ENCODE peak calls at places on chromosomes 7 and 10, in eight cellular contexts. One of them, this sample, is unnamed.

GRCh38 chr7:113199841-113200240 is 81.5 kb upstream of the SMIM30 start:
- DNase-seq in stimulated activated CD8-positive, alpha-beta memory T cell treated with anti-CD3 and anti-CD28 coated beads, Interleukin-2, amount 100 ng/mL, for 48 hours: no peak
- DNase-seq in stimulated activated CD4-positive, alpha-beta T cell treated with anti-CD3 and anti-CD28 coated beads, Interleukin-12 subunit alpha, Interleukin-12 subunit beta, amount 100 ng/mL, for 48 hours: no peak
- DNase-seq in aorta: no peak
- DNase-seq in effector CD8-positive, alpha-beta T cell: no peak
- DNase-seq in lower lobe of right lung: no peak
- DNase-seq in DMS53: no peak
- DNase-seq in effector memory CD8-positive, alpha-beta T cell: no peak
- DNase-seq in this sample: no peak

GRCh38 chr7:65812281-65812680 is 60.6 kb upstream of the VKORC1L1 start:
- DNase-seq in aorta: no peak
- DNase-seq in DMS53: no peak
- DNase-seq in lower lobe of right lung: no peak
- DNase-seq in stimulated activated CD4-positive, alpha-beta T cell treated with anti-CD3 and anti-CD28 coated beads, Interleukin-12 subunit alpha, Interleukin-12 subunit beta, amount 100 ng/mL, for 48 hours: no peak
- DNase-seq in effector CD8-positive, alpha-beta T cell: no peak
- DNase-seq in stimulated activated CD8-positive, alpha-beta memory T cell treated with anti-CD3 and anti-CD28 coated beads, Interleukin-2, amount 100 ng/mL, for 48 hours: no peak
- DNase-seq in effector memory CD8-positive, alpha-beta T cell: no peak
- DNase-seq in this sample: no peak

GRCh38 chr7:92634924-92635519 is 44.8 kb upstream of the FAM133B start:
- DNase-seq in effector memory CD8-positive, alpha-beta T cell: no peak
- DNase-seq in lower lobe of right lung: no peak
- DNase-seq in effector CD8-positive, alpha-beta T cell: no peak
- DNase-seq in stimulated activated CD8-positive, alpha-beta memory T cell treated with anti-CD3 and anti-CD28 coated beads, Interleukin-2, amount 100 ng/mL, for 48 hours: no peak
- DNase-seq in DMS53: peak; percentile 88
- DNase-seq in aorta: no peak
- DNase-seq in stimulated activated CD4-positive, alpha-beta T cell treated with anti-CD3 and anti-CD28 coated beads, Interleukin-12 subunit alpha, Interleukin-12 subunit beta, amount 100 ng/mL, for 48 hours: no peak
- DNase-seq in this sample: peak; percentile 48

GRCh38 chr10:78974409-78975317 is 94.1 kb upstream of the ZMIZ1 start:
- DNase-seq in effector CD8-positive, alpha-beta T cell: no peak
- DNase-seq in stimulated activated CD8-positive, alpha-beta memory T cell treated with anti-CD3 and anti-CD28 coated beads, Interleukin-2, amount 100 ng/mL, for 48 hours: peak; percentile 49
- DNase-seq in lower lobe of right lung: peak; percentile 70
- DNase-seq in stimulated activated CD4-positive, alpha-beta T cell treated with anti-CD3 and anti-CD28 coated beads, Interleukin-12 subunit alpha, Interleukin-12 subunit beta, amount 100 ng/mL, for 48 hours: peak; percentile 55
- DNase-seq in aorta: peak; percentile 90
- DNase-seq in effector memory CD8-positive, alpha-beta T cell: peak; percentile 46
- DNase-seq in DMS53: peak; percentile 87
- DNase-seq in this sample: peak; percentile 77

GRCh38 chr10:27625452-27626345 is 119.9 kb downstream of the MKX start:
- DNase-seq in aorta: no peak
- DNase-seq in effector memory CD8-positive, alpha-beta T cell: no peak
- DNase-seq in stimulated activated CD4-positive, alpha-beta T cell treated with anti-CD3 and anti-CD28 coated beads, Interleukin-12 subunit alpha, Interleukin-12 subunit beta, amount 100 ng/mL, for 48 hours: no peak
- DNase-seq in stimulated activated CD8-positive, alpha-beta memory T cell treated with anti-CD3 and anti-CD28 coated beads, Interleukin-2, amount 100 ng/mL, for 48 hours: no peak
- DNase-seq in DMS53: no peak
- DNase-seq in lower lobe of right lung: no peak
- DNase-seq in effector CD8-positive, alpha-beta T cell: no peak
- DNase-seq in this sample: no peak

GRCh38 chr10:69851306-69851705 is 49.6 kb downstream of the COL13A1 start:
- DNase-seq in stimulated activated CD4-positive, alpha-beta T cell treated with anti-CD3 and anti-CD28 coated beads, Interleukin-12 subunit alpha, Interleukin-12 subunit beta, amount 100 ng/mL, for 48 hours: no peak
- DNase-seq in stimulated activated CD8-positive, alpha-beta memory T cell treated with anti-CD3 and anti-CD28 coated beads, Interleukin-2, amount 100 ng/mL, for 48 hours: no peak
- DNase-seq in effector memory CD8-positive, alpha-beta T cell: no peak
- DNase-seq in DMS53: no peak
- DNase-seq in lower lobe of right lung: no peak
- DNase-seq in aorta: no peak
- DNase-seq in effector CD8-positive, alpha-beta T cell: no peak
- DNase-seq in this sample: no peak

GRCh38 chr7:21028990-21029337 is 242.3 kb upstream of the SP8 start:
- DNase-seq in stimulated activated CD4-positive, alpha-beta T cell treated with anti-CD3 and anti-CD28 coated beads, Interleukin-12 subunit alpha, Interleukin-12 subunit beta, amount 100 ng/mL, for 48 hours: no peak
- DNase-seq in lower lobe of right lung: no peak
- DNase-seq in DMS53: no peak
- DNase-seq in stimulated activated CD8-positive, alpha-beta memory T cell treated with anti-CD3 and anti-CD28 coated beads, Interleukin-2, amount 100 ng/mL, for 48 hours: no peak
- DNase-seq in aorta: no peak
- DNase-seq in effector CD8-positive, alpha-beta T cell: no peak
- DNase-seq in effector memory CD8-positive, alpha-beta T cell: no peak
- DNase-seq in this sample: no peak

GRCh38 chr7:47943676-47944474 is 4.4 kb downstream of the PKD1L1 start:
- DNase-seq in effector CD8-positive, alpha-beta T cell: no peak
- DNase-seq in stimulated activated CD4-positive, alpha-beta T cell treated with anti-CD3 and anti-CD28 coated beads, Interleukin-12 subunit alpha, Interleukin-12 subunit beta, amount 100 ng/mL, for 48 hours: no peak
- DNase-seq in aorta: no peak
- DNase-seq in lower lobe of right lung: no peak
- DNase-seq in effector memory CD8-positive, alpha-beta T cell: no peak
- DNase-seq in stimulated activated CD8-positive, alpha-beta memory T cell treated with anti-CD3 and anti-CD28 coated beads, Interleukin-2, amount 100 ng/mL, for 48 hours: no peak
- DNase-seq in DMS53: no peak
- DNase-seq in this sample: no peak

GRCh38 chr7:110386006-110386405 is 704.9 kb upstream of the LRRN3 start:
- DNase-seq in lower lobe of right lung: no peak
- DNase-seq in stimulated activated CD8-positive, alpha-beta memory T cell treated with anti-CD3 and anti-CD28 coated beads, Interleukin-2, amount 100 ng/mL, for 48 hours: no peak
- DNase-seq in DMS53: no peak
- DNase-seq in stimulated activated CD4-positive, alpha-beta T cell treated with anti-CD3 and anti-CD28 coated beads, Interleukin-12 subunit alpha, Interleukin-12 subunit beta, amount 100 ng/mL, for 48 hours: no peak
- DNase-seq in aorta: no peak
- DNase-seq in effector memory CD8-positive, alpha-beta T cell: no peak
- DNase-seq in effector CD8-positive, alpha-beta T cell: no peak
- DNase-seq in this sample: no peak

GRCh38 chr7:47496064-47496665 is 85.7 kb downstream of the TNS3 start:
- DNase-seq in effector CD8-positive, alpha-beta T cell: no peak
- DNase-seq in aorta: no peak
- DNase-seq in effector memory CD8-positive, alpha-beta T cell: no peak
- DNase-seq in stimulated activated CD8-positive, alpha-beta memory T cell treated with anti-CD3 and anti-CD28 coated beads, Interleukin-2, amount 100 ng/mL, for 48 hours: no peak
- DNase-seq in stimulated activated CD4-positive, alpha-beta T cell treated with anti-CD3 and anti-CD28 coated beads, Interleukin-12 subunit alpha, Interleukin-12 subunit beta, amount 100 ng/mL, for 48 hours: no peak
- DNase-seq in lower lobe of right lung: no peak
- DNase-seq in DMS53: no peak
- DNase-seq in this sample: peak; percentile 44

This sample was measured in KBM-7.